ENCODE peak calls at places on chromosomes 3 and 15, in nine cellular contexts. I is activated naive CD8-positive, alpha-beta T cell treated with anti-CD3 and anti-CD28 coated beads for 36 hours; R is M059J; G is K562; N is activated T-cell treated with anti-CD3 and anti-CD28 coated beads for 48 hours; H is WTC11; V is fibroblast of pulmonary artery; W is HFFc6; Z is hepatocyte. B is an unnamed sample.
A peak's percentile ranks its signal among the peaks of the same experiment; 100 is the strongest.

GRCh38 chr3:125602752-125603649 is 7.7 kb upstream of the OSBPL11 start:
- DNase-seq in G (no peak), V (peak; percentile 90), H (no peak), N (no peak), Z (no peak), R (peak; percentile 92), I (no peak), W (no peak), B (no peak)

GRCh38 chr15:60932051-60932915 is 296.8 kb downstream of the RORA start:
- DNase-seq in H (no peak), G (no peak), W (peak; percentile 48), V (peak; percentile 61), R (peak; percentile 94), N (peak; percentile 51), I (peak; percentile 28), Z (no peak), B (no peak)

GRCh38 chr3:170717410-170718402 is 131.8 kb upstream of the SLC7A14 start:
- DNase-seq in G (peak; percentile 60), H (no peak), R (peak; percentile 91), I (no peak), N (no peak), W (no peak), Z (no peak), V (peak; percentile 83), B (no peak)

GRCh38 chr3:138600341-138600740 is 6.3 kb upstream of the CEP70 start:
- DNase-seq in V (no peak), R (peak; percentile 85), N (no peak), G (no peak), Z (no peak), H (no peak), W (peak; percentile 15), I (no peak), B (no peak)

GRCh38 chr15:39298563-39298962 is 282.3 kb upstream of the THBS1 start:
- DNase-seq in R (no peak), N (no peak), V (no peak), Z (no peak), I (no peak), G (no peak), W (no peak), H (no peak), B (no peak)

GRCh38 chr15:62658498-62658897 is 384.0 kb upstream of the TPM1 start:
- DNase-seq in N (no peak), W (no peak), H (no peak), G (no peak), R (peak; percentile 20), V (no peak), I (no peak), Z (no peak), B (no peak)

GRCh38 chr3:59545369-59545768 is 495.5 kb upstream of the CFAP20DC start:
- DNase-seq in N (no peak), I (no peak), V (peak; percentile 6), R (peak; percentile 82), Z (no peak), G (no peak), W (no peak), H (no peak), B (no peak)

GRCh38 chr3:64988188-64988587 is 300.4 kb upstream of the ADAMTS9 start:
- DNase-seq in V (peak; percentile 11), G (no peak), I (no peak), N (no peak), W (no peak), Z (no peak), H (no peak), R (peak; percentile 57), B (no peak)

GRCh38 chr3:17632401-17633100 is 109.9 kb downstream of the TBC1D5 start:
- DNase-seq in Z (peak; percentile 25), H (no peak), I (no peak), N (no peak), G (peak; percentile 19), R (peak; percentile 70), V (peak; percentile 70), W (peak; percentile 65), B (no peak)

B was measured in GM06990.